ENCODE peak calls at places on chromosomes 1 and 21, in eight cellular contexts. O is K562, A is endothelial cell of umbilical vein, Z is HCT116, C is thyroid gland, U is heart left ventricle, S is stomach, F is IMR-90. E is an unnamed sample.

GRCh38 chr1:165543651-165544452 is at the start of gene LRRC52:
- DNase-seq in O (no peak), A (no peak), Z (no peak), C (peak; percentile 92), U (peak; percentile 79), S (peak; percentile 89), F (no peak), E (peak; percentile 87)

GRCh38 chr21:15255359-15256157 is 190.8 kb upstream of the NRIP1 start:
- DNase-seq in O (no peak), A (no peak), Z (no peak), C (no peak), U (no peak), S (no peak), F (no peak), E (no peak)

GRCh38 chr1:236120725-236121153 is 21.6 kb upstream of the GPR137B start:
- DNase-seq in O (no peak), A (no peak), Z (no peak), C (no peak), U (no peak), S (no peak), F (no peak), E (no peak)

GRCh38 chr1:38549191-38549590 is 310.4 kb downstream of the RRAGC start:
- DNase-seq in O (no peak), A (no peak), Z (no peak), C (no peak), U (no peak), S (no peak), F (no peak), E (no peak)

GRCh38 chr1:158496379-158496778 is 24.4 kb downstream of the OR10R2 start:
- DNase-seq in O (no peak), A (peak; percentile 21), Z (no peak), C (no peak), U (no peak), S (no peak), F (no peak), E (no peak)

GRCh38 chr1:94886361-94886760 is 40.5 kb downstream of the CNN3 start:
- DNase-seq in O (no peak), A (no peak), Z (no peak), C (no peak), U (no peak), S (no peak), F (no peak), E (no peak)

GRCh38 chr1:210250998-210251679 is 18.5 kb downstream of the SERTAD4 start:
- DNase-seq in O (no peak), A (peak; percentile 72), Z (peak; percentile 15), C (peak; percentile 58), U (peak; percentile 66), S (peak; percentile 63), F (no peak), E (peak; percentile 50)

GRCh38 chr1:172746091-172746949 is 87.4 kb downstream of the FASLG start:
- DNase-seq in O (no peak), A (peak; percentile 90), Z (peak; percentile 91), C (no peak), U (no peak), S (no peak), F (peak; percentile 99), E (no peak)

GRCh38 chr21:37821791-37822450 is 94.3 kb downstream of the KCNJ6 start:
- DNase-seq in O (no peak), A (no peak), Z (no peak), C (no peak), U (no peak), S (no peak), F (peak; percentile 45), E (no peak)

GRCh38 chr1:192489046-192489445 is 86.5 kb upstream of the RGS1 start:
- DNase-seq in O (no peak), A (peak; percentile 16), Z (no peak), C (no peak), U (no peak), S (no peak), F (peak; percentile 40), E (no peak)

GRCh38 chr21:44907966-44908364 is 12.7 kb downstream of the ITGB2 start:
- DNase-seq in O (peak; percentile 49), A (no peak), Z (no peak), C (no peak), U (peak; percentile 79), S (no peak), F (no peak), E (no peak)

GRCh38 chr1:50774759-50775351 is 185.2 kb downstream of the FAF1 start:
- DNase-seq in O (peak; percentile 52), A (peak; percentile 67), Z (peak; percentile 48), C (no peak), U (no peak), S (no peak), F (peak; percentile 74), E (no peak)

GRCh38 chr1:66552287-66552686 is 18.3 kb downstream of the SGIP1 start:
- DNase-seq in O (no peak), A (no peak), Z (no peak), C (no peak), U (no peak), S (no peak), F (no peak), E (no peak)

GRCh38 chr1:203276408-203276807 is 28.9 kb upstream of the BTG2 start:
- DNase-seq in O (no peak), A (no peak), Z (no peak), C (no peak), U (no peak), S (no peak), F (no peak), E (no peak)

GRCh38 chr1:204968946-204969345 is 74.1 kb upstream of the CNTN2 start:
- DNase-seq in O (no peak), A (no peak), Z (no peak), C (no peak), U (no peak), S (no peak), F (no peak), E (no peak)

GRCh38 chr1:239222999-239223398 is 163.4 kb upstream of the CHRM3 start:
- DNase-seq in O (no peak), A (no peak), Z (no peak), C (no peak), U (no peak), S (no peak), F (no peak), E (no peak)
- H3K9me3 ChIP-seq in O (peaks cover 7% of the 10 kb centered on the region), A (no peaks in the 10 kb centered on the region), Z (peaks cover 14% of the 10 kb centered on the region), C (no peaks in the 10 kb centered on the region), U (peaks cover 53% of the 10 kb centered on the region), S (peaks cover 20% of the 10 kb centered on the region), F (peaks cover 13% of the 10 kb centered on the region), E (no peaks in the 10 kb centered on the region)

DNA sequence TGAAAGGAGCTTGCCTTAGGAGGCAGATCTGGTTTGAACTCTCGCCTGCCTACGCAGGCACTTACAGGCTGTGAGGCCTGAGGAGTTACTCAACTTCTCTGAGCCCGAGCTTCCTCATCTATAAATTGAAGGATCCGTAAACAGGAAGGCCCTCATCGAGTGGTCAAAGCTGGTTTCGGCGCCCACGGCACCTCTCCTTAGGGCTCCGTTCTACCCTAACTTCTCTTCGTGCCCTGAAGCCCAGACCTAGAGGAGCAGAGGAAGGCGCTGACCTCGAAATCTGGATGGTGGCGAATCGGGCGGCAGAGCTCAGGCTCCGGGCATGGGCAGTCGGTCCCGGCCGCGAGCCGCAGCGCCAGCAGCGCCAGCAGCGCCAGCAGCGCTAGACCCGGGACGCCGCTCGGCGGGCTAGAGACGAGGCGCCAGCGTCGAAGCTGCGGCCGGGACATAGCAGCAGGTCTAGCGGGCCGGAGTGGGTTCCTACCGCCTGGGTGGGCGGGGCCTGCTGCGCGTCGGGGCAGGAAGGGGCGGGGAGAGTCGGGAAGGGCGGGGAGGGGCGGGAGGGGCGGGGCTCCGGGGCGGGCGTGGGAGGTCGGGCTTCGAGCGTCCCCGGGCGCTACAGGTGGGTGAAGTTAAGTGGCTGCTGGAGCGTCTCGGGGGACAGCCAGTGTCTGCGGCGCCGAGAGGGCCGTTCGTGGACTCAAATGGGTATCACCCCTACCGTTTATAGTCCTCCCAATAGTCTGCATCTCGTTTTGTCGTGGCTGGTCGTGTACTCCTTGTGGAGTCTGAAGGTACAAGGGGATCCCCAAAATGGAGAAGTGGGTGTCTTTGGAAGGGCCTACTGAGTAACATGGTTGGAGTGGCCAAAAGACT is at the start of gene CTBS:
- DNase-seq in O (peak; percentile 98), A (peak; percentile 85), Z (peak; percentile 53), C (peak; percentile 87), U (peak; percentile 95), S (peak; percentile 89), F (peak; percentile 88), E (peak; percentile 93)
- TF ChIP-seq POLR2A in O (peak; percentile 91), A (peak; percentile 86), Z (peak; percentile 84), C (peak; percentile 13), U (peak; percentile 81), S (peak; percentile 15), F (peak; percentile 85), E (peak; percentile 86)

GRCh38 chr1:161885013-161885412 is 118.9 kb downstream of the ATF6 start:
- DNase-seq in O (no peak), A (peak; percentile 76), Z (no peak), C (peak; percentile 13), U (no peak), S (no peak), F (peak; percentile 93), E (no peak)
- H3K4me3 ChIP-seq in O (no peak overlapping the region), A (no peak overlapping the region), Z (no peak overlapping the region), C (no peak overlapping the region), U (peak overlapping the region; percentile 19), S (no peak overlapping the region), F (no peak overlapping the region), E (no peak overlapping the region)

GRCh38 chr1:32151319-32151787 is 28.1 kb upstream of the TXLNA start:
- DNase-seq in O (no peak), A (peak; percentile 16), Z (no peak), C (no peak), U (no peak), S (no peak), F (peak; percentile 90), E (no peak)
- H3K9me3 ChIP-seq in O (peaks cover 9% of the 10 kb centered on the region), A (no peaks in the 10 kb centered on the region), Z (no peaks in the 10 kb centered on the region), C (no peaks in the 10 kb centered on the region), U (peaks cover 19% of the 10 kb centered on the region), S (no peaks in the 10 kb centered on the region), F (no peaks in the 10 kb centered on the region), E (no peaks in the 10 kb centered on the region)

DNA sequence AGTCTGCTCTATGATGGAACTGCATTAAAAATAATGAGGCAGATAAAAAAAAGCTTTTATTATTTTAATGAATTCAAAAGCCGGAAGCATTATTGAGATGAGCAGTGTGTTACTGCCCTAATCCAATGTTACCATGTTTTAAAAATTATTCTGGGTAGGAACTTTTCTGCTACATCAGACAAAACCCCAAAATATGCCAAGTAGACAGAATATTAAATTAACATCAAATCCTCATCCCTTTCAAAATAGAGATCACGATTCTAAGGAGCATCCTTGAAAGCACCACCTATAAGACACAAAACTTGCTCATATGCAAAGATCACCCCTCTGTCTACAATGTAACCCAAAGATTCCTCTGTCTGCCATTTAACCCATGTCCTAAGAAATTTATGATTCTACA is 357.5 kb downstream of the SMYD3 start:
- DNase-seq in O (no peak), A (no peak), Z (no peak), C (no peak), U (no peak), S (no peak), F (no peak), E (no peak)
- TF ChIP-seq POLR2A in O (no peak), A (no peak), Z (no peak), C (no peak), U (no peak), S (no peak), F (no peak), E (no peak)

DNA sequence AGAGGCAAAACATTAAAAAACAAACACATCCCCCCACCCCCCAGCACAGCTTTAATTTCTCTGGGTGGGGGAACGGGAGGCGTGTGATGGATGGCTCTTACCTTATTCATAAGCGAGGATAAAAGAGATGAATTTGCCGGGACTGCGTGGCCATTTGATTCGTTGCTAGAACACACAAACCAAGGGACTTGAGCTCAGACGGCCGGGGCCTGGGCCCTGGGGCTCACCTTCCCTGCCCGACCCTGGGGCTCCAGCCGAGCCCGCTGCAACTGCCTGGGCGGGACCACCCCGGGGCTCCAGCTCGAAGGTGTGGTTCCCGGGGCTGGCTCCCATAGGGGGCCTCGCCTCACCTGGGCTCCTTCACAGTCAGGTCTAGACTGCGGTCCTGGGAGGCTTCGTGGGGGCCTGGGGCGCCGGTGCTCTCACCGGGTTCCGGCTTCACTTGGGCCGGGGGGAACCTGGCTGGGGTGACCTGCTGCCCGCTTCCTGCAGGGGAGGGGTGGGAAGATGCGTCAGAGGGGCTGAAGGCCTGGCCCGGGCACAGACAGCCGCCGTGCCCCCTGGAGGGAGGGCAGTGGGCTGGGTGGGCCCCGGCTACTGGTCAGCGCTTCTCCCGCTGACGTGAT is 145.7 kb downstream of the CASZ1 start:
- DNase-seq in O (no peak), A (no peak), Z (no peak), C (no peak), U (no peak), S (no peak), F (no peak), E (no peak)
- H3K4me3 ChIP-seq in O (no peak overlapping the region), A (no peak overlapping the region), Z (no peak overlapping the region), C (no peak overlapping the region), U (no peak overlapping the region), S (no peak overlapping the region), F (no peak overlapping the region), E (no peak overlapping the region)

E was measured in body of pancreas.